ENCODE peak calls at places on chromosomes 4 and X, in seven cellular contexts. T, U, D, V, C, J and I are unnamed samples.

GRCh38 chr4:71270901-71271300 is 67.9 kb upstream of the SLC4A4 start:
- DNase-seq in T (no peak), U (peak; percentile 21), D (peak; percentile 33), V (no peak), C (no peak), J (no peak), I (no peak)

GRCh38 chrX:34770511-34770910 is 113.4 kb upstream of the TMEM47 start:
- DNase-seq in T (no peak), U (no peak), D (peak; percentile 35), V (no peak), C (no peak), J (no peak), I (no peak)

GRCh38 chrX:147917700-147918694 is 6.3 kb downstream of the FMR1 start:
- DNase-seq in T (no peak), U (no peak), D (peak; percentile 41), V (no peak), C (no peak), J (no peak), I (no peak)

GRCh38 chrX:19063030-19063429 is 59.2 kb downstream of the ADGRG2 start:
- DNase-seq in T (no peak), U (no peak), D (peak; percentile 29), V (no peak), C (no peak), J (no peak), I (no peak)

GRCh38 chr4:56757270-56757746 is 64.2 kb downstream of the SPINK2 start:
- DNase-seq in T (no peak), U (no peak), D (peak; percentile 45), V (no peak), C (no peak), J (no peak), I (no peak)

GRCh38 chrX:83511208-83511607 is 3.1 kb downstream of the POU3F4 start:
- DNase-seq in T (no peak), U (no peak), D (no peak), V (no peak), C (peak; percentile 57), J (no peak), I (peak; percentile 85)

GRCh38 chr4:14247767-14248166 is 620.2 kb upstream of the BOD1L1 start:
- DNase-seq in T (peak; percentile 52), U (peak; percentile 31), D (no peak), V (no peak), C (no peak), J (peak; percentile 70), I (no peak)

GRCh38 chr4:109649872-109650271 is 53.4 kb downstream of the CASP6 start:
- DNase-seq in T (no peak), U (no peak), D (no peak), V (no peak), C (no peak), J (no peak), I (no peak)

GRCh38 chrX:42930951-42931350 is 153.0 kb upstream of the PPP1R2C start:
- DNase-seq in T (no peak), U (no peak), D (no peak), V (no peak), C (no peak), J (no peak), I (no peak)

GRCh38 chrX:72052415-72053090 is 79.2 kb downstream of the RTL5 start:
- DNase-seq in T (no peak), U (no peak), D (peak; percentile 30), V (no peak), C (no peak), J (no peak), I (no peak)

GRCh38 chr4:19301527-19301926 is 950.2 kb upstream of the SLIT2 start:
- DNase-seq in T (no peak), U (no peak), D (peak; percentile 62), V (no peak), C (no peak), J (no peak), I (no peak)

GRCh38 chr4:78667337-78667736 is 108.8 kb upstream of the BMP2K start:
- DNase-seq in T (no peak), U (no peak), D (no peak), V (no peak), C (no peak), J (no peak), I (no peak)

GRCh38 chrX:109475174-109475891 is 6.6 kb downstream of the GUCY2F start:
- DNase-seq in T (peak; percentile 9), U (peak; percentile 77), D (peak; percentile 61), V (peak; percentile 59), C (no peak), J (peak; percentile 45), I (no peak)

GRCh38 chr4:79852305-79852730 is 220.7 kb downstream of the ANTXR2 start:
- DNase-seq in T (no peak), U (no peak), D (peak; percentile 80), V (no peak), C (no peak), J (no peak), I (no peak)

GRCh38 chrX:39576081-39576701 is 521.6 kb downstream of the BCOR start:
- DNase-seq in T (peak; percentile 37), U (peak; percentile 86), D (no peak), V (no peak), C (peak; percentile 80), J (peak; percentile 53), I (no peak)

GRCh38 chrX:23935116-23935515 is 27.3 kb downstream of the CXorf58 start:
- DNase-seq in T (no peak), U (no peak), D (no peak), V (no peak), C (no peak), J (no peak), I (no peak)

GRCh38 chr4:58739275-58739674 is 1629.1 kb upstream of the IGFBP7 start:
- DNase-seq in T (no peak), U (no peak), D (no peak), V (no peak), C (no peak), J (no peak), I (no peak)

GRCh38 chr4:124262211-124263179 is 450.0 kb downstream of the ANKRD50 start:
- DNase-seq in T (peak; percentile 36), U (peak; percentile 21), D (peak; percentile 95), V (peak; percentile 65), C (no peak), J (no peak), I (no peak)

GRCh38 chr4:142030010-142030409 is 393.6 kb downstream of the IL15 start:
- DNase-seq in T (no peak), U (no peak), D (no peak), V (no peak), C (no peak), J (no peak), I (no peak)

GRCh38 chrX:115562492-115562872 is 1.5 kb downstream of the PLS3 start:
- DNase-seq in T (no peak), U (peak; percentile 63), D (peak; percentile 67), V (no peak), C (no peak), J (no peak), I (no peak)

GRCh38 chr4:6198768-6199343 is 1.5 kb downstream of the JAKMIP1 start:
- DNase-seq in T (peak; percentile 42), U (no peak), D (no peak), V (peak; percentile 48), C (no peak), J (peak; percentile 54), I (peak; percentile 83)

GRCh38 chr4:2401610-2401983 is 16.8 kb downstream of the ZFYVE28 start:
- DNase-seq in T (no peak), U (no peak), D (no peak), V (no peak), C (no peak), J (no peak), I (no peak)

GRCh38 chr4:111027526-111027925 is 404.6 kb upstream of the PITX2 start:
- DNase-seq in T (no peak), U (no peak), D (peak; percentile 10), V (no peak), C (no peak), J (no peak), I (no peak)

GRCh38 chr4:143230683-143231082 is 46.0 kb downstream of the USP38 start:
- DNase-seq in T (no peak), U (no peak), D (no peak), V (no peak), C (no peak), J (no peak), I (no peak)

GRCh38 chrX:18888281-18888680 is 95.6 kb downstream of the PHKA2 start:
- DNase-seq in T (no peak), U (no peak), D (no peak), V (no peak), C (no peak), J (peak; percentile 20), I (no peak)

GRCh38 chr4:95087657-95088455 is 330.1 kb downstream of the BMPR1B start:
- DNase-seq in T (no peak), U (no peak), D (peak; percentile 55), V (no peak), C (no peak), J (no peak), I (no peak)

GRCh38 chr4:20318011-20318898 is 66.5 kb downstream of the SLIT2 start:
- DNase-seq in T (no peak), U (no peak), D (no peak), V (no peak), C (no peak), J (no peak), I (no peak)

GRCh38 chr4:2072971-2073807 is 14.1 kb downstream of the NAT8L start:
- DNase-seq in T (no peak), U (no peak), D (no peak), V (peak; percentile 39), C (peak; percentile 68), J (no peak), I (no peak)

GRCh38 chrX:37800762-37801161 is 20.9 kb downstream of the CYBB start:
- DNase-seq in T (no peak), U (no peak), D (peak; percentile 16), V (no peak), C (no peak), J (no peak), I (no peak)

GRCh38 chr4:61572160-61572559 is 372.0 kb downstream of the ADGRL3 start:
- DNase-seq in T (no peak), U (no peak), D (peak; percentile 83), V (no peak), C (no peak), J (no peak), I (no peak)

GRCh38 chrX:73758253-73758652 is 195.3 kb downstream of the CHIC1 start:
- DNase-seq in T (no peak), U (no peak), D (no peak), V (no peak), C (no peak), J (no peak), I (no peak)

GRCh38 chr4:41155194-41155830 is 59.0 kb downstream of the APBB2 start:
- DNase-seq in T (no peak), U (no peak), D (peak; percentile 92), V (no peak), C (no peak), J (no peak), I (no peak)